ENCODE peak calls at places on chromosomes 1 and 21, in nine cellular contexts. W is Peyer's patch; E is HCT116; F is mammary epithelial cell; H is heart left ventricle; U is CD8-positive, alpha-beta memory T cell; S is stomach; C is tibial artery; K is thoracic aorta. Z is an unnamed sample.
A peak's percentile ranks its signal among the peaks of the same experiment; 100 is the strongest.

GRCh38 chr1:66711420-66711819 is 40.8 kb upstream of the DYNLT5 start:
- DNase-seq in H (no peak), F (no peak), K (no peak), C (no peak), U (no peak), S (no peak), E (no peak), W (no peak), Z (no peak)

GRCh38 chr1:1068374-1069060 is 5.6 kb downstream of the RNF223 start:
- DNase-seq in H (no peak), U (peak; percentile 78), F (peak; percentile 35), C (no peak), W (peak; percentile 95), K (no peak), E (no peak), S (peak; percentile 91), Z (no peak)

GRCh38 chr1:92315766-92316413 is 17.0 kb downstream of the RPAP2 start:
- DNase-seq in S (no peak), W (no peak), K (no peak), F (no peak), H (no peak), U (peak; percentile 69), E (no peak), C (no peak), Z (no peak)

GRCh38 chr1:150072959-150073358 is 5.4 kb downstream of the VPS45 start:
- DNase-seq in K (no peak), F (no peak), U (no peak), E (peak; percentile 12), S (no peak), C (no peak), H (no peak), W (no peak), Z (no peak)

GRCh38 chr21:28336299-28336698 is 656.4 kb downstream of the LTN1 start:
- DNase-seq in E (no peak), F (peak; percentile 29), H (no peak), U (no peak), K (no peak), S (peak; percentile 26), C (no peak), W (no peak), Z (no peak)

GRCh38 chr1:163071381-163072255 is 2.5 kb downstream of the RGS4 start:
- DNase-seq in S (peak; percentile 68), H (peak; percentile 64), U (peak; percentile 48), F (peak; percentile 87), E (peak; percentile 60), C (peak; percentile 82), K (peak; percentile 36), W (no peak), Z (peak; percentile 63)

GRCh38 chr1:31102501-31102950 is 37.0 kb upstream of the PUM1 start:
- DNase-seq in S (no peak), K (no peak), F (peak; percentile 90), U (no peak), C (no peak), W (no peak), E (no peak), H (no peak), Z (peak; percentile 53)

GRCh38 chr1:228004331-228004871 is 2.4 kb upstream of the WNT3A start:
- DNase-seq in C (no peak), S (peak; percentile 42), K (no peak), U (no peak), W (peak; percentile 54), E (peak; percentile 15), H (no peak), F (peak; percentile 21), Z (no peak)

GRCh38 chr1:214123061-214123784 is 135.4 kb downstream of the PROX1 start:
- DNase-seq in U (no peak), C (no peak), H (peak; percentile 22), K (no peak), W (no peak), E (peak; percentile 51), S (peak; percentile 65), F (peak; percentile 46), Z (no peak)

GRCh38 chr1:97044159-97044760 is 322.7 kb downstream of the PTBP2 start:
- DNase-seq in H (no peak), K (no peak), C (no peak), W (no peak), E (no peak), S (no peak), U (no peak), F (no peak), Z (no peak)

GRCh38 chr1:117671781-117672501 is 66.1 kb downstream of the TENT5C start:
- DNase-seq in K (no peak), S (peak; percentile 80), H (peak; percentile 65), F (no peak), C (peak; percentile 75), W (peak; percentile 67), E (no peak), U (no peak), Z (peak; percentile 20)

GRCh38 chr1:1004420-1004779 is 4.5 kb upstream of the HES4 start:
- DNase-seq in W (peak; percentile 46), F (no peak), S (no peak), H (no peak), E (no peak), K (no peak), C (no peak), U (no peak), Z (no peak)

GRCh38 chr21:27715131-27715530 is 748.2 kb upstream of the ADAMTS5 start:
- DNase-seq in C (no peak), E (no peak), K (no peak), H (no peak), S (no peak), F (no peak), W (no peak), U (no peak), Z (no peak)

GRCh38 chr1:201694615-201695335 is 134.2 kb upstream of the IPO9 start:
- DNase-seq in S (no peak), C (no peak), F (no peak), H (no peak), K (no peak), W (peak; percentile 35), U (no peak), E (no peak), Z (no peak)

GRCh38 chr1:153841463-153841994 is 66.3 kb downstream of the SLC27A3 start:
- DNase-seq in E (no peak), S (no peak), W (no peak), F (no peak), C (no peak), K (no peak), H (no peak), U (no peak), Z (no peak)

GRCh38 chr1:34928865-34929496 is 469 bp downstream of the DLGAP3 start:
- DNase-seq in U (no peak), E (no peak), H (no peak), S (no peak), C (no peak), F (no peak), W (no peak), K (no peak), Z (no peak)

GRCh38 chr1:81406292-81406691 is 394.4 kb upstream of the ADGRL2 start:
- DNase-seq in F (no peak), U (no peak), S (no peak), W (no peak), H (no peak), C (no peak), E (no peak), K (no peak), Z (peak; percentile 19)

GRCh38 chr1:158122823-158123390 is 57.8 kb upstream of the CD1D start:
- DNase-seq in H (no peak), F (no peak), U (no peak), C (no peak), S (no peak), K (no peak), E (no peak), W (no peak), Z (no peak)

GRCh38 chr1:67061266-67061665 is 7.3 kb upstream of the SLC35D1 start:
- DNase-seq in H (no peak), K (no peak), C (no peak), E (no peak), F (no peak), S (no peak), U (no peak), W (no peak), Z (no peak)

GRCh38 chr1:210366767-210367166 is 38.1 kb downstream of the HHAT start:
- DNase-seq in F (peak; percentile 66), H (no peak), U (no peak), C (no peak), K (no peak), E (no peak), W (no peak), S (no peak), Z (no peak)

GRCh38 chr1:156547982-156548381 is 24.4 kb downstream of the IQGAP3 start:
- DNase-seq in F (no peak), C (no peak), W (no peak), S (no peak), K (no peak), E (no peak), U (no peak), H (no peak), Z (no peak)
- H3K36me3 ChIP-seq in F (peaks cover 14% of the 10 kb centered on the region), C (no peaks in the 10 kb centered on the region), W (no peaks in the 10 kb centered on the region), S (no peaks in the 10 kb centered on the region), K (no peaks in the 10 kb centered on the region), E (peaks cover 7% of the 10 kb centered on the region), U (no peaks in the 10 kb centered on the region), H (no peaks in the 10 kb centered on the region), Z (no peaks in the 10 kb centered on the region)

DNA sequence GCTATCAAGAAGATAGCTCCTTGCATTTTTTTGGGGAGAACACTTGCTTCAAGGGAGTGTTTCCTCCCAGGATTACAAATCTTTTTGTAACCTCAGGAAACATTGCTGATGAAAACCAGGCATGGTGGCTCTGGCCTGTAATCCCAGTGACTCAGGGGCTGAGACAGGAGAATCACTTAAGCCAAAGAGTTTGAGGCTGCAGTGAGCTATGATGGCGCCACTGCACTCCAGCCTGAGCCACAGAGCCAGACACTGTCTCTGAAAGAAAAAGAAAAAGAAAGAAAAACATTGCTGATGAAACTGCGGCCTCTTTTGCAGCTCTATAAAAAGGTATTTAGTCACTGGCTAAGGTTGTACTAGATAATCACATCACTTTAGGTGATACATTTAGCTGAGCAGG is 7.3 kb downstream of the RNU1-2 start:
- DNase-seq in U (no peak), F (peak; percentile 38), E (no peak), W (no peak), K (no peak), S (no peak), H (no peak), C (peak; percentile 63), Z (no peak)
- H3K27ac ChIP-seq in U (no peak overlapping the region), F (no peak overlapping the region), E (peak overlapping the region; percentile 89), W (peak overlapping the region; percentile 92), K (peak overlapping the region; percentile 92), S (peak overlapping the region; percentile 90), H (peak overlapping the region; percentile 99), C (peak overlapping the region; percentile 96), Z (peak overlapping the region; percentile 95)

GRCh38 chr1:180053594-180054567 is 99.3 kb downstream of the CEP350 start:
- DNase-seq in U (no peak), S (no peak), K (no peak), F (no peak), H (no peak), E (no peak), C (no peak), W (no peak), Z (no peak)
- H3K36me3 ChIP-seq in U (peaks cover 20% of the 10 kb centered on the region), S (peaks cover 91% of the 10 kb centered on the region), K (peaks cover 23% of the 10 kb centered on the region), F (peaks cover 14% of the 10 kb centered on the region), H (peaks cover 99% of the 10 kb centered on the region), E (no peaks in the 10 kb centered on the region), C (peaks cover 68% of the 10 kb centered on the region), W (peaks cover 96% of the 10 kb centered on the region), Z (peaks cover 3% of the 10 kb centered on the region)

DNA sequence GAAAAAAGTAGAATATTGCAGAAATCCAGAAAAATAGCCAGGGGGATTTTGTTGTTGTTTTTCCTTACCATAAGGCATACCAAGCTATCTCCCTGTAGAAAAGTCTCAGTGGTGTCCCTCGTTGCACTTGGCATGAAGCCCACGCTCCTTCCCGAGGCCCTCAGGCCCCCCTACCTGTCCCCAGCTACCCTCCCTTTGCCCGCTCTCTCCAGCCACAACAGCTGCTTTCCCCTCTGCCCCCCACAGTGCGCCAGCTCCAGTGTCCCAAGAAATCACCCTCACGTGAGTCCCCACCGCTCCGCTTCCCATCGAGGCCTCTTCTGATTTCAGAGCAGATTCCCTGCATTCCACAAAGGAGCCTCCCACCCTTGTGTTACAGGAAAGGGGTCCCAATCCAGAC is 8.4 kb downstream of the AGTRAP start:
- DNase-seq in E (no peak), H (no peak), S (no peak), K (no peak), F (no peak), U (no peak), W (no peak), C (no peak), Z (no peak)
- H3K27ac ChIP-seq in E (no peak overlapping the region), H (no peak overlapping the region), S (no peak overlapping the region), K (no peak overlapping the region), F (no peak overlapping the region), U (no peak overlapping the region), W (no peak overlapping the region), C (no peak overlapping the region), Z (no peak overlapping the region)

Z was measured in tibial nerve.